ENCODE peak calls at places on chromosomes 11 and 22, in six cellular contexts. H is vagina, L is gastrocnemius medialis, A is uterus, X is epithelial cell of proximal tubule, Z is GM12878. P is an unnamed sample.

GRCh38 chr11:17590463-17590862 is 43.4 kb downstream of the OTOG start:
- DNase-seq in X (no peak), Z (no peak), L (no peak), H (no peak), A (no peak), P (no peak)

GRCh38 chr11:11332141-11332710 is 20.8 kb downstream of the CSNK2A3 start:
- DNase-seq in L (no peak), H (no peak), A (no peak), Z (no peak), X (no peak), P (no peak)

GRCh38 chr11:1204381-1205101 is 18.3 kb upstream of the MUC5B start:
- DNase-seq in A (no peak), Z (no peak), L (peak; percentile 6), H (no peak), X (no peak), P (peak; percentile 3)

GRCh38 chr11:28697920-28698827 is 590.0 kb downstream of the METTL15 start:
- DNase-seq in L (no peak), Z (no peak), A (no peak), H (no peak), X (no peak), P (no peak)

GRCh38 chr11:120940297-120940847 is 83.5 kb upstream of the TBCEL start:
- DNase-seq in H (no peak), L (no peak), X (no peak), A (no peak), Z (no peak), P (no peak)

GRCh38 chr11:122105009-122105828 is 10.8 kb downstream of the BLID start:
- DNase-seq in X (no peak), A (no peak), L (no peak), H (no peak), Z (no peak), P (no peak)

GRCh38 chr11:1640076-1640946 is 10.7 kb downstream of the KRTAP5-5 start:
- DNase-seq in L (no peak), X (no peak), Z (no peak), A (no peak), H (no peak), P (no peak)

GRCh38 chr11:97963528-97964331 is 1057.0 kb upstream of the CNTN5 start:
- DNase-seq in A (no peak), L (no peak), X (no peak), H (no peak), Z (no peak), P (no peak)

GRCh38 chr11:15300282-15300681 is 185.6 kb downstream of the INSC start:
- DNase-seq in A (no peak), H (no peak), X (no peak), Z (no peak), L (no peak), P (no peak)

GRCh38 chr11:113163291-113164030 is 150.9 kb upstream of the TTC12 start:
- DNase-seq in X (no peak), H (peak; percentile 86), A (peak; percentile 35), Z (no peak), L (no peak), P (no peak)

GRCh38 chr11:62999649-63000048 is 14.9 kb upstream of the SLC22A6 start:
- DNase-seq in Z (no peak), A (no peak), X (peak; percentile 41), L (no peak), H (no peak), P (no peak)

GRCh38 chr11:112579282-112579681 is 318.6 kb upstream of the PLET1 start:
- DNase-seq in L (peak; percentile 30), A (no peak), H (peak; percentile 72), Z (no peak), X (no peak), P (no peak)

GRCh38 chr11:72067266-72067665 is 13.1 kb downstream of the NUMA1 start:
- DNase-seq in X (no peak), Z (no peak), H (no peak), L (no peak), A (no peak), P (no peak)

GRCh38 chr11:64591257-64592233 is 525 bp downstream of the SLC22A12 start:
- DNase-seq in X (no peak), A (no peak), L (no peak), Z (no peak), H (no peak), P (no peak)

GRCh38 chr11:110242188-110242587 is 54.2 kb downstream of the RDX start:
- DNase-seq in X (no peak), H (no peak), L (no peak), A (no peak), Z (no peak), P (no peak)

GRCh38 chr11:2750101-2750509 is 50.3 kb upstream of the KCNQ1OT1 start:
- DNase-seq in X (no peak), H (no peak), Z (no peak), L (no peak), A (no peak), P (no peak)

GRCh38 chr11:69337211-69337721 is 43.3 kb downstream of the MYEOV start:
- DNase-seq in A (no peak), Z (peak; percentile 66), X (no peak), L (no peak), H (peak; percentile 27), P (peak; percentile 58)

GRCh38 chr11:117239295-117239694 is 6.8 kb downstream of the RNF214 start:
- DNase-seq in X (no peak), Z (no peak), L (no peak), A (no peak), H (no peak), P (no peak)

GRCh38 chr11:110600322-110600721 is 111.9 kb downstream of the ARHGAP20 start:
- DNase-seq in X (no peak), Z (no peak), A (no peak), L (no peak), H (no peak), P (no peak)

GRCh38 chr11:121536116-121536515 is 83.3 kb upstream of the SORL1-AS1 start:
- DNase-seq in L (no peak), A (no peak), X (no peak), Z (no peak), H (no peak), P (no peak)

GRCh38 chr11:28983780-28984179 is 875.6 kb downstream of the METTL15 start:
- DNase-seq in L (no peak), Z (no peak), H (no peak), X (no peak), A (no peak), P (no peak)

GRCh38 chr11:100861221-100861620 is 174.1 kb downstream of the ARHGAP42 start:
- DNase-seq in X (no peak), A (no peak), L (no peak), H (no peak), Z (no peak), P (no peak)

GRCh38 chr11:116099541-116099940 is 595.3 kb upstream of the CADM1 start:
- DNase-seq in H (no peak), X (no peak), Z (no peak), A (no peak), L (no peak), P (no peak)

GRCh38 chr11:112644410-112645131 is 316.6 kb upstream of the NCAM1 start:
- DNase-seq in L (no peak), H (peak; percentile 1), X (no peak), Z (peak; percentile 72), A (no peak), P (peak; percentile 31)

DNA sequence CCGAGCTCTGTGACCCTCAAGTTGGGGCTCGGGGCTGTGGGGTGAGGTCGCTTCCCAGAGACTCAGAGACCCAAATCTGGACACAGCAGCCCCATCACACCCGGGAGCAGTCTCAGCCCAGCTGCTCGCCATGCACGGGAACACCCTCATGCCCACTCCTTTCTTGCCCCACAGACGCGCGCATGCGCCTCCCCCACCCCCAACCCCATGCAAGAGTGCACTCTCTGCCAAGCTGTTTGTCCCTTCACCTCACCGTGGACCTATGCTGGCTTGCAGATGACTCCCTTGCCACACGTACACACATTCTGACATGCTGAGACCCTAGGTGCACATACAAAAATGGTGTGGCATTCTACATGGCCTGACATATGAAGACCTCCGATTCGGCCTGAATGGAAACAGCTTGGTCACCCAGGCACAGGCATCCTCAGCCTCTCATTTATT is 500 bp upstream of the CD248 start:
- DNase-seq in Z (no peak), X (no peak), H (no peak), L (no peak), A (peak; percentile 59), P (no peak)
- H3K4me3 ChIP-seq in Z (no peak overlapping the region), X (no peak overlapping the region), H (peak overlapping the region; percentile 68), L (peak overlapping the region; percentile 44), A (peak overlapping the region; percentile 25), P (no peak overlapping the region)

DNA sequence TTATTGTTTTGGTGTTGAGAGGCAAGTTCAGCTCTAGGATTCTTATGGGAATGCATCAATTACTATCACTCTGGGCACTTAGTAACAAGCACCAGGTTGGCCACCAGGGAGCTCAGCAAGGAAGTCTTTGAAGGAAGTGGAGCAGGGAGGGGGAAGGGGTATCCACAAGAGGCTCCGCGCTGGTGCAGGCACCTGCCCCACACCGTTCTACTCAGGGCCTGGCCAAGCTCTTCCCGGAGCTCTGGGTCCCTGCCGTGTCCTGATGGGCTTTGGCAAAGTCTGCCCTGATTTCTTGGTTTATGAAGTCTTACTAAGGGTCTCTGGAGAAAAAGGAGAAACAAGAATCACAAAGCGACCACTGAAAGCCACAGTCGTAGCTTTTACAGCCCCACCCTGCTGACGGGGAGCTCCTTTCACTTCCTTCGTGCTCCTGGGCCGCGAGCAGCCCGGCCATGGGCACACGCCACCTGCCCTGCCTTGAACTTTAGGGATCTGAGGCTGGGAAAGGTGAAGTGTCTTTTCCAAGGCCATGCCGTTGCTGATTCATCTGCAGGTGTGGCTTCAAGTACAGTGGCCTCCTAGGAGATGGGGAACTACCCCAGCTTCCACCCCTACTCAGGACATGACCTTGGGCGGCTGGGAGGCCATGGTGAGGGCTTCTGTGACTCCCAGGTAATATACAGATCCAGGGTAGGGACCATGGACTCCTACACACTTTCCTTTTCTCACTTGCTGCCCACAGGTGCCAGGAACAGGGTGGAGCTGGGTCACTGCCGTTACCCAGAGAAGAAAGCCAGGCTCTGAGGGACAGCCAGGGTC is 15.9 kb upstream of the LRRC32 start:
- DNase-seq in H (no peak), A (no peak), Z (no peak), X (no peak), L (no peak), P (peak; percentile 57)
- H3K4me3 ChIP-seq in H (no peak overlapping the region), A (no peak overlapping the region), Z (no peak overlapping the region), X (no peak overlapping the region), L (no peak overlapping the region), P (no peak overlapping the region)

DNA sequence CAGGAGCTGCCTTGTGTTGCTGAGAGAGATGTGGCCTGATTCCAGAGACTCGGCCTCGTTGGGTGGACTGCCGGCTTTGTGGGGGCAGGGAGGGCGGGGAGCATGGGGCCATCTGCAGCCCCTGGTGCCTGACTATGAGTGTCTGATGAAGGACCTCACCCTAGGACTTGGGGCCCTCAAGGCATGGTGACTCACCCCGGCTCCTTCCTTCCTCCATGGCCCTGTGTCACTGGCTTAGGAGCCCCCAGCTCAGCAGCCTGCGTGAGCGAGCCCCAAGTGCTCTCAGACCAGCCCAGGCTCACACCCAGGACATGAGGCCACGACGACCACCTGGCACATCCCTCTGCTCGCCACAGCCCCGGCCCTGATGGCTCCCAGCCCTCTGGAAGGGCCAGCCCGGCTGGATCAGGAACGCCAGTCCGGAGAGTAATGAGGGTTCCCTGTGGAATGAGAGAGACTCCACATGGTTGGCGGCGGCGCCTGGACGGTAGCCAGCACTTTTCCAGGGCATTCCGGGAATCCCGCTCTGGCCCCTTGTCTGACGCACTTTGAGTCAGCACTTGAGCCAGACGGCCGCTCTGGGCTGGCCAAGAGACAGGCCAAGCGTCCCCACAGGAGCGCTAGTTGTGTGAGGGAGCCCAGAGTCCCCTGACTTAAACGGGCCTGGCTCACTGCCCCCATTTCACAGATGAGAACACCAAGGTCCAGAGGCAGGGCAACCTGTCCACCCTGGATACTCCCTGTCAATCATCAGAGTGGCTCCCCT is 50.6 kb upstream of the SHISAL1 start:
- DNase-seq in L (peak; percentile 52), Z (no peak), A (peak; percentile 89), H (peak; percentile 96), X (no peak), P (no peak)
- H3K4me3 ChIP-seq in L (no peak overlapping the region), Z (no peak overlapping the region), A (no peak overlapping the region), H (peak overlapping the region; percentile 22), X (no peak overlapping the region), P (no peak overlapping the region)

GRCh38 chr22:35913925-35914324 is 114.7 kb downstream of the RBFOX2 start:
- DNase-seq in A (no peak), Z (no peak), L (no peak), X (no peak), H (no peak), P (no peak)
- H3K4me3 ChIP-seq in A (no peak overlapping the region), Z (no peak overlapping the region), L (peak overlapping the region; percentile 49), X (no peak overlapping the region), H (peak overlapping the region; percentile 40), P (no peak overlapping the region)